ENCODE peak calls at places on chromosome 7, in eight cellular contexts. R is HS-5; S is amygdala; U is WTC11; W is stimulated activated CD4-positive, alpha-beta T cell treated with anti-CD3 and anti-CD28 coated beads, Interleukin-4, amount 100 ng/mL, for 48 hours; X is LoVo; O is ACHN; H is mammary epithelial cell. J is an unnamed sample.

GRCh38 chr7:141355057-141355456 is 196.2 kb upstream of the AGK start:
- DNase-seq in O (peak), W (no peak), S (no peak), X (no peak), H (no peak), U (no peak), R (no peak), J (no peak)

GRCh38 chr7:81769891-81770818 is at the start of gene HGF:
- DNase-seq in R (no peak), S (peak), X (no peak), O (peak), U (peak), H (no peak), W (no peak), J (no peak)

GRCh38 chr7:69643708-69644445 is 45.6 kb downstream of the AUTS2 start:
- DNase-seq in H (no peak), U (no peak), O (no peak), S (no peak), W (no peak), R (no peak), X (no peak), J (no peak)

GRCh38 chr7:5424689-5425506 is 1.3 kb upstream of the TNRC18 start:
- DNase-seq in W (no peak), H (peak), U (no peak), S (peak), O (peak), X (peak), R (no peak), J (no peak)

GRCh38 chr7:74464931-74465906 is 11.5 kb downstream of the GTF2IRD1 start:
- DNase-seq in S (no peak), X (no peak), R (no peak), O (no peak), W (no peak), U (no peak), H (no peak), J (no peak)

GRCh38 chr7:47950714-47951113 is 2.4 kb upstream of the PKD1L1 start:
- DNase-seq in S (no peak), X (peak), R (no peak), O (no peak), H (no peak), U (peak), W (no peak), J (no peak)

GRCh38 chr7:29957521-29957920 is 32.1 kb downstream of the SCRN1 start:
- DNase-seq in X (no peak), U (no peak), S (no peak), R (no peak), O (no peak), W (no peak), H (no peak), J (no peak)

GRCh38 chr7:75869776-75870379 is 9.0 kb upstream of the RHBDD2 start:
- DNase-seq in U (no peak), S (no peak), H (peak), R (no peak), X (no peak), O (no peak), W (no peak), J (no peak)

GRCh38 chr7:99429756-99430155 is 8.8 kb downstream of the PTCD1 start:
- DNase-seq in H (no peak), S (no peak), R (no peak), U (no peak), O (no peak), X (no peak), W (no peak), J (no peak)

GRCh38 chr7:2008101-2008935 is 224.4 kb downstream of the MAD1L1 start:
- DNase-seq in X (no peak), W (no peak), O (no peak), S (no peak), R (no peak), H (no peak), U (peak), J (no peak)

GRCh38 chr7:20310963-20311742 is 19.5 kb upstream of the ITGB8 start:
- DNase-seq in H (peak), U (no peak), O (peak), X (peak), S (no peak), R (peak), W (no peak), J (no peak)

GRCh38 chr7:34315032-34315431 is 343.0 kb upstream of the NPSR1 start:
- DNase-seq in S (no peak), X (no peak), R (peak), O (no peak), W (no peak), U (no peak), H (peak), J (no peak)

GRCh38 chr7:41110186-41110585 is 592.7 kb downstream of the INHBA start:
- DNase-seq in H (peak), O (no peak), S (no peak), R (peak), W (no peak), X (no peak), U (no peak), J (no peak)

GRCh38 chr7:99115379-99115778 is 28.5 kb downstream of the SMURF1 start:
- DNase-seq in O (no peak), X (no peak), W (no peak), R (no peak), S (no peak), U (no peak), H (no peak), J (no peak)

GRCh38 chr7:70779321-70779720 is 352.6 kb upstream of the GALNT17 start:
- DNase-seq in R (no peak), S (no peak), X (no peak), O (no peak), U (no peak), W (no peak), H (no peak), J (no peak)

GRCh38 chr7:89849052-89849451 is 305.2 kb upstream of the STEAP1 start:
- DNase-seq in X (no peak), W (no peak), H (no peak), O (no peak), U (no peak), S (no peak), R (no peak), J (no peak)

GRCh38 chr7:28813238-28813962 is 144.7 kb downstream of the TRIL start:
- DNase-seq in O (no peak), R (no peak), S (no peak), U (no peak), H (no peak), X (no peak), W (no peak), J (no peak)

GRCh38 chr7:73742753-73743641 is 4.4 kb upstream of the ABHD11 start:
- DNase-seq in X (peak), W (no peak), S (no peak), H (no peak), R (no peak), O (peak), U (peak), J (no peak)

GRCh38 chr7:45920543-45921380 is at the start of gene IGFBP3:
- DNase-seq in W (no peak), X (peak), S (no peak), O (peak), H (peak), R (no peak), U (peak), J (no peak)

GRCh38 chr7:134834689-134835462 is 55.4 kb downstream of the CALD1 start:
- DNase-seq in S (no peak), W (no peak), R (no peak), H (no peak), X (no peak), U (no peak), O (no peak), J (no peak)

GRCh38 chr7:130356760-130357611 is 12.4 kb downstream of the CPA5 start:
- DNase-seq in X (peak), H (peak), U (no peak), O (peak), S (no peak), R (peak), W (no peak), J (no peak)

GRCh38 chr7:94276046-94276445 is 118.6 kb upstream of the COL1A2 start:
- DNase-seq in H (no peak), X (no peak), O (no peak), R (no peak), S (no peak), U (no peak), W (no peak), J (no peak)

GRCh38 chr7:26151953-26152781 is at the start of gene NFE2L3:
- DNase-seq in U (peak), R (no peak), S (peak), X (peak), H (peak), W (peak), O (peak), J (peak)

GRCh38 chr7:42212541-42213090 is 24.4 kb downstream of the GLI3 start:
- DNase-seq in W (no peak), U (no peak), R (no peak), X (no peak), S (no peak), H (no peak), O (no peak), J (no peak)

GRCh38 chr7:2812831-2813230 is 31.3 kb downstream of the GNA12 start:
- DNase-seq in H (no peak), O (no peak), R (no peak), U (no peak), S (no peak), W (no peak), X (no peak), J (no peak)

GRCh38 chr7:31782411-31782991 is 95.5 kb downstream of the PPP1R17 start:
- DNase-seq in U (no peak), R (peak), O (peak), W (no peak), H (peak), X (peak), S (no peak), J (peak)

GRCh38 chr7:27302590-27302989 is 60.0 kb downstream of the EVX1 start:
- DNase-seq in S (no peak), X (no peak), U (no peak), W (no peak), H (no peak), O (no peak), R (no peak), J (no peak)

GRCh38 chr7:94050046-94050445 is 45.9 kb upstream of the BET1 start:
- DNase-seq in O (no peak), S (no peak), R (no peak), W (no peak), X (no peak), H (no peak), U (no peak), J (no peak)

GRCh38 chr7:1794888-1795542 is 124.9 kb downstream of the ELFN1 start:
- DNase-seq in X (no peak), O (peak), W (no peak), R (no peak), U (no peak), S (no peak), H (no peak), J (no peak)